ENCODE peak calls at places on chromosomes 16 and 17, in four cellular contexts. G is neural progenitor cell; F is CD8-positive, alpha-beta memory T cell; Y is OCI-LY7. N is an unnamed sample.

GRCh38 chr16:58225965-58226602 is 28.2 kb upstream of the CSNK2A2 start:
- DNase-seq in Y (no peak), G (no peak), F (no peak), N (no peak)

GRCh38 chr17:47843391-47843730 is 2.3 kb upstream of the SCRN2 start:
- DNase-seq in F (no peak), G (no peak), Y (no peak), N (no peak)

GRCh38 chr16:70735141-70735979 is 49.5 kb upstream of the MTSS2 start:
- DNase-seq in Y (no peak), G (peak; percentile 53), F (peak; percentile 18), N (no peak)

GRCh38 chr16:22323173-22323997 is 26.2 kb downstream of the POLR3E start:
- DNase-seq in G (no peak), Y (no peak), F (no peak), N (no peak)

GRCh38 chr17:83179811-83180210 is 100.4 kb downstream of the METRNL start:
- DNase-seq in G (no peak), Y (no peak), F (no peak), N (no peak)

GRCh38 chr16:10617662-10618420 is 37.4 kb upstream of the EMP2 start:
- DNase-seq in G (no peak), Y (no peak), F (no peak), N (no peak)

GRCh38 chr17:34607917-34608316 is 28.5 kb downstream of the TMEM132E start:
- DNase-seq in F (no peak), G (no peak), Y (no peak), N (no peak)

GRCh38 chr16:5706206-5706605 is 608.6 kb upstream of the EEF2KMT start:
- DNase-seq in G (no peak), F (no peak), Y (no peak), N (no peak)

GRCh38 chr17:31674717-31675349 is 184.2 kb downstream of the COPRS start:
- DNase-seq in Y (no peak), F (no peak), G (no peak), N (no peak)

GRCh38 chr17:8004899-8005298 is 2.5 kb downstream of the GUCY2D start:
- DNase-seq in F (no peak), G (no peak), Y (no peak), N (no peak)

GRCh38 chr17:82563318-82563717 is 43.8 kb downstream of the FOXK2 start:
- DNase-seq in G (no peak), F (no peak), Y (no peak), N (no peak)

GRCh38 chr16:72291121-72291520 is 119.2 kb upstream of the PMFBP1 start:
- DNase-seq in F (no peak), G (no peak), Y (no peak), N (no peak)

GRCh38 chr17:40539711-40540411 is 25.4 kb downstream of the CCR7 start:
- DNase-seq in G (no peak), F (no peak), Y (no peak), N (no peak)

GRCh38 chr17:7192271-7192937 is 13.2 kb upstream of the ASGR1 start:
- DNase-seq in G (no peak), F (no peak), Y (no peak), N (no peak)

GRCh38 chr16:4611337-4612023 is 3.2 kb downstream of the UBALD1 start:
- DNase-seq in Y (no peak), G (no peak), F (no peak), N (no peak)
- H3K4me1 ChIP-seq in Y (peaks cover 21% of the 10 kb centered on the region), G (peaks cover 3% of the 10 kb centered on the region), F (peaks cover 27% of the 10 kb centered on the region), N (peaks cover 28% of the 10 kb centered on the region)

GRCh38 chr16:85381738-85382592 is 231.2 kb upstream of the GSE1 start:
- DNase-seq in Y (no peak), G (no peak), F (no peak), N (no peak)
- H3K4me1 ChIP-seq in Y (no peaks in the 10 kb centered on the region), G (peaks cover 9% of the 10 kb centered on the region), F (no peaks in the 10 kb centered on the region), N (peaks cover 2% of the 10 kb centered on the region)

GRCh38 chr16:75087040-75087979 is 29.3 kb downstream of the LDHD start:
- DNase-seq in G (no peak), F (no peak), Y (no peak), N (no peak)
- H3K4me1 ChIP-seq in G (peaks cover 12% of the 10 kb centered on the region), F (no peaks in the 10 kb centered on the region), Y (no peaks in the 10 kb centered on the region), N (peaks cover 20% of the 10 kb centered on the region)

GRCh38 chr17:45302649-45303173 is 14.1 kb downstream of the MAP3K14 start:
- DNase-seq in F (peak; percentile 24), Y (peak; percentile 77), G (no peak), N (no peak)
- H3K4me1 ChIP-seq in F (peaks cover 40% of the 10 kb centered on the region), Y (peaks cover 86% of the 10 kb centered on the region), G (no peaks in the 10 kb centered on the region), N (peaks cover 71% of the 10 kb centered on the region)

GRCh38 chr17:19495828-19496227 is 37.8 kb upstream of the SLC47A1 start:
- DNase-seq in F (no peak), G (no peak), Y (peak; percentile 79), N (no peak)
- H3K4me1 ChIP-seq in F (no peaks in the 10 kb centered on the region), G (no peaks in the 10 kb centered on the region), Y (peaks cover 45% of the 10 kb centered on the region), N (no peaks in the 10 kb centered on the region)

GRCh38 chr16:30369091-30369937 is 980 bp downstream of the TBC1D10B start:
- DNase-seq in Y (no peak), G (peak; percentile 73), F (no peak), N (no peak)
- H3K4me1 ChIP-seq in Y (peaks cover 50% of the 10 kb centered on the region), G (peaks cover 17% of the 10 kb centered on the region), F (peaks cover 35% of the 10 kb centered on the region), N (peaks cover 25% of the 10 kb centered on the region)